ENCODE peak calls at places on chromosomes 7 and 10, in four cellular contexts. Y is body of pancreas, M is WERI-Rb-1, C is endothelial cell. U is an unnamed sample.

GRCh38 chr10:62618576-62619408 is 185.7 kb upstream of the ADO start:
- DNase-seq in C (no peak), Y (no peak), M (no peak), U (no peak)

GRCh38 chr7:100516135-100516812 is 22.7 kb upstream of the AGFG2 start:
- DNase-seq in M (peak; percentile 11), Y (no peak), C (no peak), U (peak; percentile 81)

GRCh38 chr7:29565186-29565540 is 1.5 kb downstream of the PRR15 start:
- DNase-seq in C (no peak), M (no peak), Y (no peak), U (no peak)

GRCh38 chr7:112009081-112009480 is 197.1 kb downstream of the DOCK4 start:
- DNase-seq in Y (no peak), C (no peak), M (no peak), U (no peak)

GRCh38 chr10:31620236-31621151 is 301.5 kb downstream of the ZEB1 start:
- DNase-seq in M (peak; percentile 55), C (peak; percentile 21), Y (no peak), U (peak; percentile 88)

GRCh38 chr10:101444058-101444457 is 90.1 kb downstream of the BTRC start:
- DNase-seq in M (no peak), Y (no peak), C (no peak), U (no peak)

GRCh38 chr7:140544278-140544896 is 65.1 kb upstream of the MKRN1 start:
- DNase-seq in M (no peak), C (no peak), Y (peak; percentile 62), U (no peak)

GRCh38 chr10:122112021-122112616 is 123.2 kb downstream of the TACC2 start:
- DNase-seq in M (no peak), C (no peak), Y (no peak), U (no peak)

GRCh38 chr10:33481184-33481583 is 146.7 kb upstream of the NRP1 start:
- DNase-seq in C (no peak), M (no peak), Y (no peak), U (no peak)

GRCh38 chr7:51160990-51161615 is 155.5 kb downstream of the COBL start:
- DNase-seq in M (peak; percentile 76), Y (peak; percentile 70), C (peak; percentile 76), U (peak; percentile 92)
- TF ChIP-seq CTCF in M (peak; percentile 93), Y (peak; percentile 96), C (peak; percentile 94), U (peak; percentile 99)

DNA sequence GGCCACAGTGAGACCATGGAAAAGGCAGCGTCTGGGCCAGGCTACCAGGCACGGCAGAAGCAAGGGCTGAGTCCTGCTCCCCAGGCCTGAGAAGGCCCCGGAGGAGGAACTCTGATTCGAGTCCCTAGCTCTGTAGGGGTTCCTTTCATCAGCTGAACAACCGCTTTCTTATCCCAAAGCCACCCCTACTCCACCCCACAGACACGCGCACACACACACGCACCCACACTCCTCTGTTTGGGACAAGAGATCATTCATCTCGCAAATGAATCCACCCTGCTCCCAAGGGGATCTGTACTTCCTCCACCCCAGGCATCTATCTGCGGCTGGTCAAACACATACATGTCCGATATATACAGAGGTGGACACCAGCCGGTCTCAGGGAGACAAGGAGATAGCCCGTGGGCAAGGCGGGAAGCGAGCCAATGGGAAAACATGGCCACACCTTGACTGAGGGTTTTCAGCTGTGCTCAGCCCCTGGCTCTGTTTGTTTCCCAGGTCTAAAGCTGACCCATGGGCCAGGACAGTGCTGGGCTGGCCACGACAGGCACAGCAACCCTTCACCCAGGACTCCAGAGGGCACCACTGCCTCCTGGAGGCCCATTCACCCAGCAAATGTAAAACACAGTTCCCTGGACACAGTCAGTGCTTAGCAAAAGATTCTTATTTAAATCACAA is 7.3 kb downstream of the ZCCHC24 start:
- DNase-seq in M (no peak), Y (no peak), C (no peak), U (no peak)
- TF ChIP-seq CTCF in M (peak; percentile 60), Y (no peak), C (no peak), U (peak; percentile 62)

GRCh38 chr7:35802102-35802466 is 1.2 kb downstream of the SEPTIN7 start:
- DNase-seq in Y (no peak), M (no peak), C (no peak), U (no peak)
- TF ChIP-seq CTCF in Y (peak; percentile 2), M (no peak), C (no peak), U (no peak)

DNA sequence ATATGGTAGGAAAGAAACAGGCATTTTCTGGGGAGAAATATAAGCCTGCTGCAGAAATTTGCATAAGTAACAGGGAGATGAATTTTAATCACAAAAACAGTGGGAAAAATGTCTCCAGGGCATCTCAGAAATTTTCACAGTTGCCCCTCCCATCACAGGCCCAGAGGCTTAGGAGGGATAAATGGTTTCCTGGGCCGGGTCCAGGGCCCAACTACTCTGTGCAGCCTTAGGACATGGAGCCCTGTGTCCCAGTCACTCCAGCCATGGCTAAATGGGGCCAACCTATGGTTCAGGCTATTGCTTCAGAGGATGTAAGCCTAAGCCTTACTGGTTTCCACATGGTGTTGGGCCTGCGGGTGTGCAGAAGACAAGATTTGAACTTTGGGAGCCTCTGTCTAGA is 9.2 kb downstream of the OR6B1 start:
- DNase-seq in C (no peak), Y (no peak), M (no peak), U (no peak)
- TF ChIP-seq CTCF in C (no peak), Y (no peak), M (no peak), U (no peak)

GRCh38 chr10:110378019-110378418 is 73.3 kb upstream of the SMNDC1 start:
- DNase-seq in Y (no peak), M (no peak), C (no peak), U (no peak)

GRCh38 chr10:110378533-110379108 is 73.9 kb upstream of the SMNDC1 start:
- DNase-seq in M (no peak), Y (no peak), C (no peak), U (no peak)

GRCh38 chr10:110373857-110374654 is 69.3 kb upstream of the SMNDC1 start:
- DNase-seq in M (no peak), C (no peak), Y (no peak), U (no peak)

GRCh38 chr10:110375121-110375520 is 70.4 kb upstream of the SMNDC1 start:
- DNase-seq in M (no peak), Y (no peak), C (no peak), U (no peak)

DNA sequence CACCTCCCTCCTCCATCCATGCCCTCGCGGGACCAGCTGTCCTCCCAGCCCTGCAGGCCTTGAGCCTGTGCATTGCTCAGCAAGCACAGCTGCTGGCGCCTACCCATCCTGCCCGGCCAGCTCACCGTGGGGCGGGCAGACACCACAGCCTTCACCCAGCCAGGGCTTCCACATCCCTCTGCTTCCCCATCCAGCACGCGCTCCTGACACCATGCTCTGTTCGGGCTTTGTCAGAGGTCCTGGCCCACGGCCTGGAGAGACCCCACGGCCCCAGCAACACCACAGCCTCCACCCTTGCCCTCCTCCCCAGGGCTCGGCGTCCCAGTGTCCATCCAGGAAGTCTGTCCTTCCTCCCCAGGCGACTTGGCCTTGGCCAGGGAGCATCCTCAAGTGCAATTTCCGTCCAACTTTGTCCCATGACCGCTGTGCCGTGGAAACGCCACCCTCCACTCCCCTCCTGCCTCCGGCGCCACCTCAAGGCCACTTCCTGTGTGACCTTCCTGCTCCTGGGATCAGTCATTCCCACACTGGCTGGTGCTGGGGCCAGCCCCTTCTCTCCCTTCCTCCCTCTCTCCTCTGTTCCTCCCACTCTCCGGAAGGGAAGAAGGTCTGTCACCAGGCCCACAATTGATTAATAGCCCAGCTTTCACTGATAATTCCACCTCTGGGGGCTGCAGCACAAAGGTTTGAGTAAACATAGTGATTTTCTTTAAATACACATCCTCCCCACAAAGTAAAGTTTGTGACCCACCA is 71.5 kb upstream of the SMNDC1 start:
- DNase-seq in M (no peak), Y (no peak), C (no peak), U (no peak)
- TF ChIP-seq CTCF in M (peak; percentile 18), Y (no peak), C (no peak), U (peak; percentile 48)

U was measured in endodermal cell.